ENCODE peak calls at places on chromosomes 6 and 20, in four cellular contexts. H is SK-N-SH, I is A549, X is HepG2. S is an unnamed sample.

GRCh38 chr6:32472781-32473377 is 33.2 kb downstream of the HLA-DRA start:
- DNase-seq in H (no peak), I (no peak), X (no peak), S (no peak)

GRCh38 chr6:20954325-20954724 is 420.1 kb downstream of the CDKAL1 start:
- DNase-seq in H (no peak), I (no peak), X (no peak), S (no peak)

GRCh38 chr6:133241088-133241900 is at the start of gene EYA4:
- DNase-seq in H (peak; percentile 51), I (peak; percentile 41), X (no peak), S (no peak)

GRCh38 chr6:144912474-144912873 is 627.3 kb downstream of the UTRN start:
- DNase-seq in H (no peak), I (no peak), X (no peak), S (no peak)

GRCh38 chr6:38688579-38689087 is 14.3 kb downstream of the GLO1 start:
- DNase-seq in H (no peak), I (no peak), X (peak; percentile 24), S (peak; percentile 59)

GRCh38 chr20:43837856-43838702 is 76.6 kb upstream of the TOX2 start:
- DNase-seq in H (no peak), I (no peak), X (no peak), S (no peak)

GRCh38 chr20:63218701-63219446 is 2.9 kb upstream of the YTHDF1 start:
- DNase-seq in H (no peak), I (no peak), X (no peak), S (no peak)

GRCh38 chr6:136036071-136036380 is 184.5 kb downstream of the PDE7B start:
- DNase-seq in H (no peak), I (no peak), X (no peak), S (no peak)

GRCh38 chr20:60206259-60206658 is 248.0 kb downstream of the CDH26 start:
- DNase-seq in H (peak; percentile 43), I (peak; percentile 18), X (peak; percentile 31), S (no peak)

GRCh38 chr20:21053002-21053762 is 53.0 kb downstream of the LINC00237 start:
- DNase-seq in H (peak; percentile 20), I (no peak), X (peak; percentile 97), S (no peak)

GRCh38 chr6:107491791-107492674 is 2.1 kb downstream of the SOBP start:
- DNase-seq in H (no peak), I (no peak), X (peak; percentile 24), S (no peak)

GRCh38 chr6:32815115-32815514 is 1.7 kb downstream of the HLA-DOB start:
- DNase-seq in H (no peak), I (no peak), X (no peak), S (no peak)

GRCh38 chr6:106805017-106805335 is 169.6 kb downstream of the CD24 start:
- DNase-seq in H (no peak), I (no peak), X (no peak), S (no peak)

GRCh38 chr6:41584668-41585205 is 38.6 kb downstream of the FOXP4 start:
- DNase-seq in H (no peak), I (no peak), X (no peak), S (no peak)

GRCh38 chr6:16503241-16503775 is 258.0 kb downstream of the ATXN1 start:
- DNase-seq in H (no peak), I (no peak), X (no peak), S (no peak)

GRCh38 chr6:43021270-43022047 is at the start of gene RRP36:
- DNase-seq in H (peak; percentile 91), I (peak; percentile 79), X (peak; percentile 74), S (no peak)

GRCh38 chr6:2404211-2404929 is 159.0 kb upstream of the GMDS start:
- DNase-seq in H (no peak), I (no peak), X (no peak), S (no peak)

GRCh38 chr6:140078552-140079126 is 704.2 kb upstream of the CITED2 start:
- DNase-seq in H (no peak), I (no peak), X (no peak), S (no peak)

GRCh38 chr6:88730602-88731001 is 232.8 kb downstream of the RNGTT start:
- DNase-seq in H (no peak), I (peak; percentile 0), X (no peak), S (no peak)

GRCh38 chr6:30615958-30616810 is 859 bp downstream of the PPP1R10 start:
- DNase-seq in H (no peak), I (no peak), X (peak; percentile 61), S (no peak)

GRCh38 chr6:80174931-80175572 is 68.6 kb downstream of the BCKDHB start:
- DNase-seq in H (no peak), I (no peak), X (no peak), S (no peak)

GRCh38 chr20:56637576-56637975 is 8.5 kb downstream of the TFAP2C start:
- DNase-seq in H (no peak), I (no peak), X (no peak), S (no peak)

GRCh38 chr6:43496370-43497128 is 13.6 kb downstream of the LRRC73 start:
- DNase-seq in H (peak; percentile 80), I (peak; percentile 52), X (peak; percentile 80), S (no peak)

GRCh38 chr6:27505209-27506027 is 32.5 kb upstream of the ZNF184 start:
- DNase-seq in H (no peak), I (peak; percentile 74), X (peak; percentile 86), S (peak; percentile 63)

GRCh38 chr20:57326667-57327455 is 2.7 kb upstream of the SPO11 start:
- DNase-seq in H (no peak), I (no peak), X (no peak), S (no peak)

GRCh38 chr6:24205020-24205492 is 79.0 kb downstream of the NRSN1 start:
- DNase-seq in H (peak; percentile 36), I (peak; percentile 6), X (peak; percentile 59), S (peak; percentile 24)
- TF ChIP-seq PBX3 in H (no peak), I (no peak), X (no peak), S (no peak)

GRCh38 chr6:87110639-87111038 is 15.7 kb upstream of the CGA start:
- DNase-seq in H (no peak), I (no peak), X (no peak), S (no peak)

GRCh38 chr6:87103977-87104601 is 9.2 kb upstream of the CGA start:
- DNase-seq in H (no peak), I (no peak), X (no peak), S (no peak)

GRCh38 chr6:87102296-87102695 is 7.4 kb upstream of the CGA start:
- DNase-seq in H (no peak), I (no peak), X (no peak), S (no peak)

GRCh38 chr6:87104657-87105056 is 9.8 kb upstream of the CGA start:
- DNase-seq in H (no peak), I (no peak), X (no peak), S (no peak)

DNA sequence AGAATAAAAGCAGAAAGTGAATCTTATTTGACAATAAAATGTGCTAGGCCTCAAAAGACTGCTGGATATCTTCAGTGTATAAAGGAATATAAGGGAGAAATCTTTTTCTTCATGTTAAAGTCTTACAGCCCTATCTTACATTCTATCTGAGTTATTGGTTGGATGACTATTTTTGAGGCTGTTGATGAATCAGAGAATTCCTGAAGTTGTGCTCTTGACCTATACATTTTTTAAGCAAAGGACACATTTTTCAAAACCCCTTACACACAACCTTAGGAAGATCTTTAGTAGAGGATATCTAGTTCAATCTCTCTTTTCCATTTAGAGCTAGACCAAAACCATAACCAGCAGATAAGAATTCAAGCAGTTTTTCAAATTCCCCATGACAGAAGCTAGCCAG is 10.9 kb upstream of the CGA start:
- DNase-seq in H (no peak), I (no peak), X (no peak), S (no peak)
- TF ChIP-seq PBX3 in H (peak; percentile 30), I (no peak), X (no peak), S (no peak)

GRCh38 chr6:40350193-40350941 is 236.8 kb downstream of the LRFN2 start:
- DNase-seq in H (no peak), I (no peak), X (no peak), S (no peak)

GRCh38 chr6:40349092-40349491 is 238.1 kb downstream of the LRFN2 start:
- DNase-seq in H (no peak), I (no peak), X (no peak), S (no peak)

GRCh38 chr6:40348591-40348990 is 238.6 kb downstream of the LRFN2 start:
- DNase-seq in H (peak; percentile 14), I (no peak), X (no peak), S (no peak)

GRCh38 chr6:40350942-40351217 is 236.3 kb downstream of the LRFN2 start:
- DNase-seq in H (no peak), I (no peak), X (no peak), S (no peak)

DNA sequence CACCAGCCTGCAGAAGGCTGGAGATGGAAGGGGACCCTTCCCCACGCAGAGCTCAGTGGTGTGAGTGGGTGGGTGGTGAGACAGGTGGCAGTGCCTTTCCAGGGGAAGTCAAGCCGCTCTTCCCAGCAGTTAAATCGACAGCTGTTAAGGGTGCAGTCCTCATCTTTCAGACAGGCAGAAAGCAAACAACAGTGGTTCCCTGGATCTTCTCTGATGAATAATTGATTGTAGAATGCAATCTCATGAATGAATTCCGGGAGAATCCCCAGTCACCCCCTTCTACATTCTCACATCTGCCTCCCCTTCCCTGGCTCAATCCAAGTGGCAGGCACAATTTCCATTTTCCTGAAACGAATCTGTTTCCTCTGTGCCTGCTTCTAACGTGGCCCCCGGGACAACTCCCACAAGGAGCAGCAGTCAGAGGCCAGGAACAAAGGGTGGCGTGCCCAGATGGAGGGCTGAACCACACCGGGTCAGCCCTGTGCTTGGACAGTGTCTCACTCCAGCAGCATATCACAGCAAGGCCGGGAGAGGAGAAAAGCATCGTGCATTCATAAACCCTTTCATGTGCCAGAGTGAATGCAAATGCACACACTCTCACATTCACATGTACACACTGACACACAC is 237.5 kb downstream of the LRFN2 start:
- DNase-seq in H (no peak), I (no peak), X (no peak), S (no peak)
- TF ChIP-seq PBX3 in H (no peak), I (no peak), X (no peak), S (peak; percentile 0)

GRCh38 chr6:159077123-159077522 is 32.3 kb upstream of the TAGAP start:
- DNase-seq in H (peak; percentile 20), I (no peak), X (no peak), S (no peak)

GRCh38 chr6:159075506-159076100 is 30.8 kb upstream of the TAGAP start:
- DNase-seq in H (no peak), I (no peak), X (no peak), S (no peak)

GRCh38 chr6:159074866-159075265 is 30.1 kb upstream of the TAGAP start:
- DNase-seq in H (peak; percentile 43), I (no peak), X (no peak), S (no peak)

GRCh38 chr6:159071843-159072769 is 27.3 kb upstream of the TAGAP start:
- DNase-seq in H (no peak), I (no peak), X (no peak), S (no peak)

DNA sequence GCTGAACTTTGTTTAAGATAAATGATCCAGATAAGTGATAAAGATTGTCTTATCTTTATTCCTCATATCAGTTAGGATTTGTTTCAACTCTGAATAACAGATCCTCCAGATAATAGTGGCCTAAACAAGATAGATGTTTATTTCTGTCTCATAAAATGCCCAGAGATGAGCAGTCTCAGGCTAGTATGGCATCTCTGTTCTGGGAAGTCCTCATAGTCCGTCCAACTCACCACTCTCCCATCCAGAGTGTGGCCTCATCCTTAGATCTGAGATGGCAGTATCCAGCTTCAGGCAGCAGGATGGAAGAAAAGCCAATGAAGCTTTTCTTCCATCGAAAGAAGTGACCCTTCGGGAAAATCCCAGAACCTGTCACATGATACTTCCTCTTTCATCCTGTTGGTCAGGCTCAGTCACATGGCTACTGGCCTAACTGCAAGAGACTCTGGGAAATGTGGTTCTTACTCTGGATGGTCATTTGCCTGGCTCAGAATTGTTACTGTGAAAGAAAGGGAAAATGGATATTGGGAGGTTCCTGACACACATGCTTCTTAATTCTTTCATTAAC is 29.4 kb upstream of the TAGAP start:
- DNase-seq in H (peak; percentile 68), I (peak; percentile 40), X (no peak), S (no peak)
- TF ChIP-seq PBX3 in H (no peak), I (no peak), X (no peak), S (no peak)

GRCh38 chr6:117232191-117232590 is 33.2 kb upstream of the VGLL2 start:
- DNase-seq in H (no peak), I (no peak), X (no peak), S (no peak)
- TF ChIP-seq PBX3 in H (no peak), I (no peak), X (no peak), S (no peak)